ENCODE peak calls at places on chromosome 9, in nine cellular contexts. P is H1, G is hepatocyte, N is fibroblast of pulmonary artery, U is sigmoid colon, R is uterus, E is foreskin fibroblast, X is fibroblast of lung, H is psoas muscle. W is an unnamed sample.

GRCh38 chr9:129570450-129571297 is 50.2 kb downstream of the C9orf50 start:
- DNase-seq in P (peak), R (peak), G (peak), E (peak), N (peak), H (peak), U (peak), X (peak), W (no peak)

GRCh38 chr9:33659915-33660314 is 135.4 kb upstream of the PRSS3 start:
- DNase-seq in H (no peak), N (no peak), R (no peak), E (no peak), X (no peak), U (no peak), P (no peak), G (no peak), W (no peak)

GRCh38 chr9:90641868-90642558 is 611 bp downstream of the DIRAS2 start:
- DNase-seq in P (peak), N (no peak), H (no peak), X (no peak), U (no peak), G (peak), E (peak), R (no peak), W (no peak)

GRCh38 chr9:131981116-131981847 is 98.4 kb downstream of the MED27 start:
- DNase-seq in H (no peak), X (no peak), N (no peak), R (no peak), P (no peak), E (peak), U (no peak), G (no peak), W (no peak)

GRCh38 chr9:784916-785315 is 56.6 kb upstream of the DMRT1 start:
- DNase-seq in G (no peak), R (no peak), N (no peak), X (no peak), H (no peak), P (no peak), U (no peak), E (no peak), W (no peak)

GRCh38 chr9:72149231-72149975 is at the start of gene GDA:
- DNase-seq in P (peak), U (no peak), E (peak), G (peak), X (peak), N (no peak), H (no peak), R (no peak), W (no peak)

GRCh38 chr9:133520121-133520835 is 4.5 kb downstream of the MYMK start:
- DNase-seq in R (no peak), E (no peak), X (no peak), G (no peak), H (no peak), P (no peak), U (no peak), N (no peak), W (no peak)

GRCh38 chr9:89507626-89508025 is 9.7 kb upstream of the SEMA4D start:
- DNase-seq in H (no peak), E (no peak), G (no peak), U (no peak), R (no peak), X (no peak), P (no peak), N (no peak), W (no peak)

GRCh38 chr9:131475956-131476776 is 26.6 kb upstream of the POMT1 start:
- DNase-seq in H (no peak), N (no peak), R (no peak), G (no peak), P (no peak), X (no peak), U (peak), E (no peak), W (no peak)

GRCh38 chr9:942805-943580 is 33.5 kb upstream of the DMRT3 start:
- DNase-seq in R (no peak), H (no peak), E (no peak), X (no peak), N (no peak), G (no peak), P (no peak), U (no peak), W (no peak)

GRCh38 chr9:131645078-131645776 is 94.6 kb downstream of the RAPGEF1 start:
- DNase-seq in P (no peak), H (no peak), G (no peak), U (no peak), N (no peak), R (no peak), E (peak), X (no peak), W (no peak)

GRCh38 chr9:88236531-88237453 is 98.5 kb upstream of the SPATA31C2 start:
- DNase-seq in X (peak), R (peak), U (peak), N (no peak), H (no peak), P (no peak), G (no peak), E (peak), W (no peak)

GRCh38 chr9:87395804-87396458 is 101.7 kb upstream of the DAPK1 start:
- DNase-seq in H (no peak), N (no peak), P (no peak), E (no peak), U (no peak), G (peak), R (no peak), X (peak), W (peak)

GRCh38 chr9:131593936-131594665 is 48.8 kb downstream of the PRRT1B start:
- DNase-seq in H (no peak), P (no peak), U (no peak), N (no peak), E (no peak), X (no peak), G (no peak), R (no peak), W (no peak)

GRCh38 chr9:91914404-91914803 is 35.6 kb downstream of the ROR2 start:
- DNase-seq in N (no peak), E (no peak), U (no peak), H (no peak), G (no peak), R (no peak), X (no peak), P (peak), W (no peak)

GRCh38 chr9:5326893-5327548 is 12.7 kb downstream of the RLN1 start:
- DNase-seq in X (peak), R (no peak), P (peak), N (peak), H (no peak), E (peak), G (peak), U (no peak), W (no peak)

GRCh38 chr9:83584995-83585394 is 37.9 kb upstream of the IDNK start:
- DNase-seq in U (no peak), E (no peak), N (no peak), P (no peak), H (no peak), X (no peak), R (no peak), G (no peak), W (no peak)

GRCh38 chr9:19127881-19128719 is 808 bp upstream of the PLIN2 start:
- DNase-seq in G (no peak), P (peak), N (no peak), H (peak), R (peak), U (peak), E (peak), X (peak), W (no peak)

GRCh38 chr9:114836769-114837168 is 30.9 kb upstream of the TNFSF15 start:
- DNase-seq in P (no peak), U (no peak), G (no peak), H (no peak), N (no peak), R (no peak), E (peak), X (peak), W (no peak)

GRCh38 chr9:113636165-113636564 is 172.6 kb downstream of the RGS3 start:
- DNase-seq in X (no peak), G (no peak), P (no peak), E (peak), R (no peak), N (no peak), H (no peak), U (peak), W (no peak)

GRCh38 chr9:129027224-129027684 is 877 bp downstream of the SH3GLB2 start:
- DNase-seq in P (no peak), E (no peak), U (no peak), R (no peak), H (no peak), G (no peak), N (no peak), X (no peak), W (no peak)

GRCh38 chr9:113626735-113627495 is 163.4 kb downstream of the RGS3 start:
- DNase-seq in R (peak), U (peak), P (no peak), G (no peak), E (peak), X (no peak), N (no peak), H (peak), W (no peak)

GRCh38 chr9:86470326-86470725 is 116.1 kb upstream of the TUT7 start:
- DNase-seq in U (no peak), P (no peak), X (peak), R (no peak), E (no peak), H (no peak), G (no peak), N (peak), W (no peak)

DNA sequence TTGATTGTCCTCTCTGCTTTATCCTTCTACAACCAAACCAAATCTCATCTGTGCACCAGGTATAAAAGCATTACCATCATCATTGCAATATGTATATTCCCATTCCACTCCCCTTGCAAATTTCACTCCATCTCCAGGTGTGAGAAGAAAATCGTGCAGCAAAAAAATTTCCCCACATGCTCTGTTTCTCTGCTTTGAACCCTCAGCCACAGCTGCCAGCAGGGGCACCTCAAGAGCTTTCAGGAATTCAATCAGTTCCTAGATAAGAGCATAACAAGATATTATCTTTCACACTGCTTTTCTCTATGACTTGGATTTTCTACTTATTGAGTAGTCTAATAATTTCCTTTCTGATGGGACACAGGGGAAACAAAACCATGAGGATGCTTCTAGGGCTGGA is 204.4 kb downstream of the SEC61B start:
- DNase-seq in U (no peak), G (no peak), R (no peak), P (no peak), H (no peak), N (no peak), X (no peak), E (no peak), W (no peak)
- TF ChIP-seq CTCF in U (no peak), G (no peak), R (no peak), P (no peak), H (no peak), N (no peak), X (no peak), E (no peak), W (no peak)

GRCh38 chr9:101487443-101487855 is 46.2 kb upstream of the RNF20 start:
- DNase-seq in R (no peak), G (no peak), N (no peak), U (no peak), H (no peak), P (no peak), E (no peak), X (no peak), W (peak)
- H3K4me3 ChIP-seq in R (peak), G (peak), N (no peak), U (peak), H (peak), P (peak), E (peak), X (no peak), W (peak)

GRCh38 chr9:137227853-137228514 is 682 bp downstream of the RNF224 start:
- DNase-seq in P (no peak), X (no peak), G (no peak), U (no peak), E (no peak), H (no peak), N (no peak), R (no peak), W (no peak)
- TF ChIP-seq CTCF in P (no peak), X (no peak), G (no peak), U (no peak), E (no peak), H (no peak), N (no peak), R (no peak), W (no peak)

GRCh38 chr9:78982849-78983248 is 588.9 kb upstream of the TLE4 start:
- DNase-seq in G (no peak), U (no peak), P (no peak), R (no peak), H (no peak), N (peak), E (peak), X (peak), W (peak)

GRCh38 chr9:78989031-78989658 is 582.6 kb upstream of the TLE4 start:
- DNase-seq in X (peak), P (no peak), U (no peak), G (no peak), E (no peak), N (no peak), R (no peak), H (no peak), W (no peak)

GRCh38 chr9:78986446-78986845 is 585.3 kb upstream of the TLE4 start:
- DNase-seq in N (no peak), P (no peak), U (no peak), E (no peak), X (peak), G (no peak), R (no peak), H (no peak), W (no peak)

DNA sequence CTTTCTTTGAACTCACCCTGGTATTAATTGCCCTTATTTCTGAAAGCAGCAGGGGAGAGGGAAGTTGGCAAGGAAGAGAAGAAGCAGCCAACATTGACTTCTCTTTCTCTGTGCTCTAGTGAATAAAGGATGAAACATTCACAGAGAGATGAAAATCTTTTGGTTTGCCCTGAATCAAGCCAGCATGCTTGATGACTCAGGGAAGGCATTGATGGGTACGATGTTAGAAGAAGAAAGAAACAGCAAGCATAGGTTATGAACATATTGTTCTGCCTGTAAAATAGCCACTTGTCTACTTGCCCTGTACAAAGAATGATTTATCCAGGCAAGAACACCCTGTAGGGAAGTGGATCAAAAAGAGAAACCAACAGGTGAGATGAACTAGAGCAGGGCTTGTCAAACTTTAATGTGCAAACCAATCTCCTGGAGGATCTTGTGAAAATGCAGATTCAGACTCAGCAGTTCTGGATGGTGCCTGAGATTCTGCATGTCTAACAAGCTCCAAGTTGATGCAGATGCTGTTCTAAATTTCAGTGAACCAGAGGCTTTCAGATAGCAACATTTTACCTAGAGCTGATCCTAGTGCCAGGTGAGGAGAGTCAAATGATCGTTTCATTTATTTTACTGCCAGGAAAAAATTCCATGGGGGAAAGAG is 586.6 kb upstream of the TLE4 start:
- DNase-seq in H (no peak), R (no peak), G (no peak), P (no peak), N (no peak), E (peak), U (no peak), X (peak), W (no peak)
- H3K4me3 ChIP-seq in H (no peak), R (no peak), G (no peak), P (no peak), N (no peak), E (no peak), U (no peak), X (no peak), W (no peak)

GRCh38 chr9:77977210-77977611 is 54.4 kb downstream of the GNAQ start:
- DNase-seq in U (peak), E (peak), N (peak), X (peak), P (no peak), G (peak), R (peak), H (peak), W (peak)
- TF ChIP-seq CTCF in U (no peak), E (peak), N (peak), X (peak), P (peak), G (peak), R (no peak), H (peak), W (peak)

DNA sequence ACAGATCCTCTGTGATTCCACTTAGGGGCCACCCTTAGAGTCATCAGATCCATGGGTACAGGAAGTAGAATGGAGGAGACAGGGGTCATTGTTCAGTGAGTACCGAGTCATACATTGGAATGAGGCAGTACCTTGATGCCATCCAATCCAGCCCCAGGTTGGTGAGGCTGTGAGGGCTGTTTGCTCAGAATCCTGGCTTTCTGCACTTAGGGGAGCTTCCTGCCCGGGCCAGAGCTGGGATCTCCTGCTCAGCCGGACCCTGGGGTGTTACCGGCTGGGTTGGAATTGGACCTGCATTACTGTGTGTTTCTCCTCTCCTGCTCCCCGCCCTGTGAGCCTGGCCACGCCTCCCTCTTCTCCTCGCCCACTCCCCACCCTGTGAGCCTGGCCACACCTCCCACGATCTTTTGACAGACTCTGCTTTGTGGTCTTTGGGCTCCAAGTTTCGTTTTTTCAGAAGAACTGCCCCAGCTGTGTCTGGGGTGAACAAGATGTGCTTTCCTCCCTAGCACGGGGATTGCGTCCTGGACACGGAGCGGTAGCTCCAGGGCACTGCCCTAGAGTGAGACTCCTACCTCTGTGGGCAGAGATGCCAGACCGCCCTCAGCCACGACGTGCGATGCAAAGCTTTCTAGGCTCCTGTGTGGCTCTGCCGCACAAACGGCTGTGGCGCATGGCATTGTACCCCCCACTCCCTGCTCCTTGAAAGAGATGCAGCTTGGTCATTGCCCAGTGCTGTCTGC is 15.4 kb downstream of the TRAF2 start:
- DNase-seq in E (peak), H (no peak), U (no peak), N (peak), X (peak), P (no peak), R (no peak), G (peak), W (peak)
- H3K4me3 ChIP-seq in E (no peak), H (peak), U (peak), N (no peak), X (no peak), P (no peak), R (no peak), G (no peak), W (peak)

DNA sequence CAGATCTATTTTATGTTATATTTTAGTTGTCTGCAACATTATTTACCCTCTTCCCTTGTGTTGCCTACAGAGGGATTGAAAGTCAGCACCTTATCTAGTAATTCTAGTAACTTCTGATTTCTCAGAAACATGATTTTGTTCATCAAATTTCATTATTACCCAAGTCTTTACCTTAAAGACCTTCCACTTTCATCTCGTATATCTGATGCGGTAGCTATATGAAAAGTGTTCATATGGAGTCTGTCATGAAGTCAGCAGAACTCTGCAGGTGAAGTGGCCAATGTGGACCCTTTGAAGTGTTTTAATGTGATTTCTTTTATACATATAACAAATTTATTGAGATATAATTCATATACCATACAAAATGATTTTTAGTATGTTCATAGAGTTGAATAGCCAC is 40.0 kb downstream of the SLC44A1 start:
- DNase-seq in P (no peak), R (no peak), N (no peak), E (no peak), X (no peak), H (no peak), U (no peak), G (no peak), W (no peak)
- TF ChIP-seq CTCF in P (no peak), R (no peak), N (no peak), E (no peak), X (no peak), H (no peak), U (no peak), G (no peak), W (no peak)

GRCh38 chr9:116152941-116153764 is 438 bp upstream of the PAPPA start:
- DNase-seq in H (no peak), R (peak), P (no peak), N (peak), G (no peak), X (peak), U (no peak), E (peak), W (no peak)
- H3K4me3 ChIP-seq in H (peak), R (peak), P (peak), N (peak), G (no peak), X (no peak), U (peak), E (peak), W (peak)

GRCh38 chr9:123871781-123872180 is 58.1 kb downstream of the DENND1A start:
- DNase-seq in E (no peak), X (peak), H (no peak), P (no peak), N (no peak), R (no peak), G (no peak), U (no peak), W (no peak)
- TF ChIP-seq CTCF in E (no peak), X (no peak), H (peak), P (no peak), N (no peak), R (no peak), G (no peak), U (no peak), W (no peak)

DNA sequence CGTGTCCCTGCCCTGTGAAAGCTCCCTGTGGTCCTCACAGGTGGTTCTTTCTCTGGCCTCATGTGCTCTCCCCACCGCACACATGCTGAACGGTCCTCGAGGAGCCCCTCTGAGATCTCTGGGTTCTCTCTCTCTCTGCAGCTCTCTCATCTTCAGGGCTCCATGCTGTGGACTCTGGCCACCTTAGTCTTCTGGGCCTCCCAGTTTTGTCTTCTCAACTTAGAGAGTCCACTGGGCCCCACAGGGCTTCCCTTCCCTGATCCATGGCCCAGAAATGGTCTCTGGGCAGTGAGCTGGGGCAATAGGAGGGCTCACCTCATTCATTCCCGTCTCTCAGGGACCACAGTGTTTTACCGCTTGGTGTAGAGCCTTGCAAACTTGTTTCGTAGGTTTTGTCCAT is 26.4 kb downstream of the FGD3 start:
- DNase-seq in P (peak), H (no peak), E (no peak), X (no peak), N (no peak), U (no peak), R (no peak), G (no peak), W (no peak)
- H3K4me3 ChIP-seq in P (no peak), H (no peak), E (no peak), X (no peak), N (no peak), U (no peak), R (no peak), G (no peak), W (no peak)

W was measured in epithelial cell of proximal tubule.